ENCODE peak calls at places on chromosomes 4 and X, in nine cellular contexts. S is SJSA1, G is breast epithelium, K is iPS DF 6.9, F is Caco-2, H is fibroblast of lung, I is ascending aorta, U is astrocyte, B is esophagus squamous epithelium. V is an unnamed sample. For H3K36me3, the result is how much of the 10 kb centered on the place peaks cover.

GRCh38 chrX:155857561-155857960 is 23.6 kb upstream of the VAMP7 start:
- DNase-seq in U (no peak), I (no peak), H (no peak), B (no peak), F (peak), G (no peak), S (peak), K (no peak), V (no peak)

GRCh38 chrX:22950278-22951266 is 49.2 kb upstream of the DDX53 start:
- DNase-seq in B (no peak), H (peak), I (no peak), K (no peak), U (peak), F (no peak), S (peak), G (no peak), V (no peak)

GRCh38 chr4:8108261-8108660 is 50.4 kb downstream of the ABLIM2 start:
- DNase-seq in S (no peak), K (no peak), G (no peak), I (no peak), U (no peak), F (no peak), H (no peak), B (no peak), V (peak)

GRCh38 chr4:184748251-184748652 is 14.4 kb upstream of the CENPU start:
- DNase-seq in G (peak), I (peak), S (no peak), U (no peak), B (no peak), F (peak), K (no peak), H (no peak), V (no peak)

GRCh38 chr4:186351672-186352194 is 85.7 kb downstream of the F11 start:
- DNase-seq in H (no peak), S (no peak), K (no peak), G (no peak), F (no peak), I (no peak), U (no peak), B (no peak), V (no peak)

GRCh38 chrX:9873952-9874351 is 87.7 kb downstream of the SHROOM2 start:
- DNase-seq in G (no peak), B (no peak), U (no peak), S (peak), K (no peak), I (no peak), F (peak), H (no peak), V (no peak)

GRCh38 chr4:121989715-121990114 is 37.9 kb upstream of the TRPC3 start:
- DNase-seq in K (no peak), S (peak), B (no peak), I (no peak), G (no peak), F (no peak), U (peak), H (peak), V (peak)

GRCh38 chr4:186189656-186190055 is 1.7 kb upstream of the CYP4V2 start:
- DNase-seq in K (no peak), G (no peak), B (no peak), F (no peak), U (no peak), S (no peak), H (no peak), I (no peak), V (no peak)

GRCh38 chr4:47383829-47384427 is 79.6 kb downstream of the COMMD8 start:
- DNase-seq in B (no peak), K (no peak), U (peak), G (no peak), S (peak), F (peak), I (no peak), H (peak), V (peak)

GRCh38 chr4:14856076-14856926 is 146.0 kb upstream of the CPEB2 start:
- DNase-seq in H (peak), I (peak), S (peak), F (no peak), G (peak), U (peak), B (peak), K (no peak), V (peak)

GRCh38 chr4:929096-929765 is 2.9 kb downstream of the GAK start:
- DNase-seq in B (no peak), H (no peak), K (no peak), S (no peak), G (no peak), I (no peak), F (no peak), U (no peak), V (peak)

GRCh38 chr4:174217273-174218126 is 66.0 kb downstream of the FBXO8 start:
- DNase-seq in I (no peak), S (no peak), H (peak), G (no peak), K (no peak), U (peak), B (no peak), F (no peak), V (peak)

DNA sequence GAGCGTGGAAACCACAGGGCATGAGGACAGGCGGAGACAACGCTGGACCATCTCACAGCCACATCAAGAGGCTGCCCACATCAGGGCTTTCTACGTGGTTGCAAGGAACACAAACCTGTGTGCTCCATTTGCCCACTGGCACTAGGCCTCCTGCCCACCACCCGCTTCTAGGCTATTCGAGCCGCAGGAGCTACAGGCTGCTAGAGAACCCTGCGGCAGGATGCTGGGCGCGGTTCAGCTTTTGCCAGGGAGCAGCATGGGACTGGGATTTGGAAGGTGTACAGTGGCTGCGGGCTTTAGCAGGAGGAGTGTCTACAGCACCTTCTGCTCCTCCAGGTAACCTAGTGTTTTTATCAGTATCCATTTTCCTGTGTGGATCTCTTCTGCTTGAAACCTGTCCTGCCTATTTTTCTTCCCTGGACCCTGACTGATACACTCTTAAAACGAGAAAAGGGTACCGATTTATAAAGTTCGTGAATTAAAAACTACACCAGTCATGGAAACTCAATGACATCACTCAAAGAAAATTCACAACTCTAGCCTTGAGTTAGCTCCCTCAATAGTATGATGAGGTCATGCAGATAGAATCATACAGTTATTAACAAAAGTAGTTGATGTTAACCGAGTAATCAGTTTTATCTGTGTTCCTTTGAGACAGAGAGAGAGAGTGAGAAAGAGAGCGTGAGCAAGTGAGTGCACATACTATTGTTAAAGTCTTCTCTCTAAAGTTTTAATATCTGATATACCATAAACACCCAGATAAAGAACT is 12.8 kb downstream of the NOP14 start:
- DNase-seq in B (no peak), S (no peak), G (no peak), I (no peak), U (no peak), K (no peak), F (no peak), H (peak), V (peak)
- H3K36me3 ChIP-seq in B (half or more), S (under half), G (under half), I (half or more), U (half or more), K (half or more), F (under half), H (under half), V (half or more)

DNA sequence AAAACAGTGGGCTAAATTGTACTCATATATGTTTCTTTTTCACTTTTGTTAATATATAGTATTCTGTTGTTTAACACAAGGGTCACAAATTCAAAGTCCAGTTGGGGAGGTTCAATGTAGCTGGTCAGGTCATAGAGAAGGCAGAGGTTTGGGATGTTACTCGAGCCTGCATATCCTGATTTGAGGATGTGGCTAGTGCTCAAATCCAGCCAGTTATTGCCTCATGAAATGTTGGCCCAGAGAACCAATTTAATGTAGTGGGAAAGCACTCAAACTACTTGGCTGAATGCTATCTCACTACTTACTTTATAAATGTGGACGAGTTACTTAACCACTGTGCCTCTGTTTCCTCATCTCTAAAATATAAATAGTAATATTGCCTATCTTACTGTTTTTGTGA is 12.5 kb downstream of the USO1 start:
- DNase-seq in I (no peak), K (no peak), B (no peak), H (peak), F (no peak), S (no peak), G (no peak), U (peak), V (peak)
- H3K36me3 ChIP-seq in I (under half), K (under half), B (under half), H (under half), F (under half), S (under half), G (under half), U (under half), V (under half)

GRCh38 chr4:168787334-168787733 is 222.7 kb downstream of the CBR4 start:
- DNase-seq in I (no peak), B (no peak), H (no peak), S (no peak), K (no peak), U (no peak), G (no peak), F (no peak), V (no peak)
- H3K36me3 ChIP-seq in I (under half), B (under half), H (under half), S (under half), K (under half), U (under half), G (under half), F (under half), V (under half)

GRCh38 chrX:129574214-129574613 is 34.2 kb downstream of the OCRL start:
- DNase-seq in G (no peak), H (no peak), S (no peak), F (no peak), B (no peak), K (no peak), I (no peak), U (no peak), V (no peak)

GRCh38 chrX:129568349-129568748 is 28.3 kb downstream of the OCRL start:
- DNase-seq in I (no peak), K (no peak), G (no peak), S (no peak), F (no peak), U (no peak), B (no peak), H (no peak), V (no peak)

GRCh38 chrX:129577473-129577872 is 37.4 kb downstream of the OCRL start:
- DNase-seq in S (peak), H (peak), G (no peak), U (peak), B (no peak), K (no peak), F (no peak), I (peak), V (peak)

GRCh38 chrX:129576539-129576938 is 36.5 kb downstream of the OCRL start:
- DNase-seq in S (no peak), K (no peak), F (no peak), I (no peak), G (no peak), B (no peak), H (no peak), U (no peak), V (no peak)

DNA sequence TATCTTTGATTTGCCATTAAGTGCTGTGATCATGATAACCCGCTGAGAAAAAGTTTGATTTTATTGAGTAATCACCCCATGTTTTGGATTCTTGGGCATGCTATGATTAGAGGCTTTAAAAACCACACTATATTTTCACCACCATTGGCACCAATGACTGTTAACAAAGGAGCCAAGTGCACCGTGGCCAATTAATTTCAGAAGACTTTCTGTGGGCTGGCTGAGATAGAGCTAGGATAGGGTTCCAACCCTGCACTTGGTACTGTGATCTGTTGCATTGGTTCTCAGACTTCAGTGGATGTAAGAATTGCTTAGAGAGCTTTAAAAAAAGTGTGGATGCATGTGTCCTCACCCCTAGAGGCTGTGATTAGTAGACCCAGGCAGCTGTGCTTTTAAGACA is 32.4 kb downstream of the OCRL start:
- DNase-seq in K (no peak), F (no peak), S (no peak), B (no peak), G (no peak), U (peak), H (peak), I (no peak), V (no peak)
- H3K36me3 ChIP-seq in K (under half), F (under half), S (under half), B (under half), G (under half), U (under half), H (under half), I (under half), V (under half)

GRCh38 chr4:3217771-3218170 is 31.2 kb upstream of the MSANTD1 start:
- DNase-seq in K (no peak), U (no peak), S (no peak), H (no peak), B (no peak), F (no peak), G (no peak), I (no peak), V (peak)

GRCh38 chr4:3218824-3219760 is 29.9 kb upstream of the MSANTD1 start:
- DNase-seq in G (no peak), B (no peak), F (no peak), U (no peak), K (no peak), I (no peak), S (no peak), H (no peak), V (peak)

GRCh38 chr4:3221996-3222395 is 27.0 kb upstream of the MSANTD1 start:
- DNase-seq in G (no peak), I (no peak), K (no peak), H (no peak), U (no peak), S (no peak), F (no peak), B (no peak), V (no peak)

GRCh38 chr4:3220586-3221494 is 28.1 kb upstream of the MSANTD1 start:
- DNase-seq in I (no peak), B (no peak), F (no peak), S (no peak), H (no peak), U (no peak), G (no peak), K (no peak), V (peak)

DNA sequence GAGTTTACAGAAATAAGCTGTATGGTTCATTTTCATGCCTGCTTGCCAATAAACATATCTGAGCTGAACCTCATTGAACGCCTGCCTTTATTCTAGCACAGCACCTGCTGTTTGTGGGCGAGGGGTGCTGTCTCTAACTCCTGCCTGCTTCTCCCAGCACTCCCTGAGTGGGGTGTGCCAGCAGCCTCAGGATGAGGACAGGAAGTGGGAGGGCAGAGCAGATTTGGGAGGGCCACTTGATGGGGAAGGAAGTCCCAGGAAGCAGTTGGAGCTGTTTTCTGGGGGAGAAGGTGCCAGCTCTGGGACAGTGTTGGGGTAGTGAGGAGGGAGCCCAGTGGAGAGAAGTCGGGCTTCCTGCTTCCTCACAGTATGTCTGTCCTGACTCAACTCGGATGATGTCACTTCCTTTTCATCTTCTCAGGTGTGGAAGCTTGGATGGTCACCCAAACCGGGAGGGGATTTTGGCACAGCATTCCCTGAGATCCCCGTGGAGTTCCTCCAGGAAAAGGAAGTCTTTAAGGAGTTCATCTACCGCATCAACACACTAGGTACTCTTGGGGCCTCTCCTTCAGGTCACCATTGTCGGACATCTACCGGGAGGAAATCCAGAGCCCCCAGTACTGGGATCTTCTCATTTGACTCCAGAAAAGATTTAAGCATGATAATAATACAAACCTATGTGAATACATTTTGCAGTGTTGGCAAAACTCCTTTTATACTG is 29.0 kb upstream of the MSANTD1 start:
- DNase-seq in G (no peak), K (no peak), F (no peak), H (no peak), U (no peak), I (no peak), B (no peak), S (no peak), V (peak)
- H3K36me3 ChIP-seq in G (under half), K (under half), F (under half), H (under half), U (under half), I (half or more), B (under half), S (under half), V (half or more)

DNA sequence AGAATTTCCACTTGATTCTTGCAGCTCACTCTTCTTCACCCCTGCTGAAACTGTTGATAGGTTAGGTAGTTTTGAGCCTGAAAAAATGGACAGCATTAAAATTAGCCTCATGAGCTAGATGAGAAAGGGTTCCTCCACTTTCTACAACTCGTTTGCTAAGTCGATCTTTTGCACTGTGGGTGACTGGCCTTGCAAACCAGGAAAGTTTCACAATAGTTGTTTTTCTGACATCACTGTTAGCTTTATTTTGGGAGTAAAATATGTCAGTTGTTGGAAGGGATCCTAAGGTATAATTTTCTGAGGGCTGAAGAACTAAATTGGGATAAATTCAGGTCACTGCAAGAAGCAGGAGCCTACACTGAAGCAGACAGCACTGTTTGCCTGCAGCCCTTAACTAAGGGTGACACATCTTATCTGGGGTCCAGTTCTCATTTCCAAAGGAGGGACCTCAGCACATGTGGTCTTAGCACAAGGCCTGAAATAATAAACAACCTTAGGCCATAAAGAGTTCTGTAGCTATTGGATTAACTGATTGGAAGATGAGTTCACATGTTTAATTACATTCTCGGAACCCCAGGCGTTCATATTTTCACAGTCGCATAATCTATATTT is 29.1 kb downstream of the ANAPC4 start:
- DNase-seq in H (peak), F (no peak), B (no peak), K (no peak), I (no peak), G (no peak), S (no peak), U (peak), V (peak)
- H3K36me3 ChIP-seq in H (under half), F (under half), B (under half), K (under half), I (under half), G (under half), S (under half), U (under half), V (under half)

GRCh38 chr4:141246683-141247429 is 26.2 kb downstream of the ZNF330 start:
- DNase-seq in U (peak), I (no peak), B (no peak), F (no peak), G (no peak), K (no peak), H (peak), S (no peak), V (no peak)
- H3K36me3 ChIP-seq in U (under half), I (under half), B (under half), F (under half), G (under half), K (under half), H (under half), S (under half), V (under half)